ENCODE peak calls at places on chromosomes 11 and 22, in five cellular contexts. One of them, this sample, is unnamed.

GRCh38 chr22:28477556-28477955 is 202.1 kb downstream of the TTC28 start:
- DNase-seq in GM06990: no peak
- DNase-seq in uterus: no peak
- DNase-seq in lower leg skin: no peak
- DNase-seq in stomach: no peak
- DNase-seq in this sample: no peak

GRCh38 chr22:41479671-41480396 is 10.9 kb downstream of the ACO2 start:
- DNase-seq in GM06990: no peak
- DNase-seq in uterus: no peak
- DNase-seq in lower leg skin: no peak
- DNase-seq in stomach: no peak
- DNase-seq in this sample: no peak

GRCh38 chr11:119056397-119056999 is 507 bp downstream of the HYOU1 start:
- DNase-seq in GM06990: peak; percentile 62
- DNase-seq in uterus: no peak
- DNase-seq in lower leg skin: peak; percentile 90
- DNase-seq in stomach: peak; percentile 62
- DNase-seq in this sample: peak; percentile 74

GRCh38 chr11:25924586-25924985 is 407.3 kb upstream of the ANO3 start:
- DNase-seq in GM06990: no peak
- DNase-seq in uterus: no peak
- DNase-seq in lower leg skin: no peak
- DNase-seq in stomach: no peak
- DNase-seq in this sample: no peak

GRCh38 chr11:12531020-12531419 is 143.2 kb upstream of the TEAD1 start:
- DNase-seq in GM06990: no peak
- DNase-seq in uterus: no peak
- DNase-seq in lower leg skin: no peak
- DNase-seq in stomach: no peak
- DNase-seq in this sample: no peak

GRCh38 chr11:32643526-32643925 is 59.9 kb downstream of the EIF3M start:
- DNase-seq in GM06990: no peak
- DNase-seq in uterus: no peak
- DNase-seq in lower leg skin: no peak
- DNase-seq in stomach: no peak
- DNase-seq in this sample: no peak

GRCh38 chr11:86869966-86870570 is 69.7 kb downstream of the PRSS23 start:
- DNase-seq in GM06990: no peak
- DNase-seq in uterus: peak; percentile 64
- DNase-seq in lower leg skin: peak; percentile 89
- DNase-seq in stomach: peak; percentile 50
- DNase-seq in this sample: no peak

GRCh38 chr11:118885319-118885718 is 1.6 kb downstream of the CXCR5 start:
- DNase-seq in GM06990: no peak
- DNase-seq in uterus: no peak
- DNase-seq in lower leg skin: no peak
- DNase-seq in stomach: no peak
- DNase-seq in this sample: peak; percentile 38

GRCh38 chr11:56849250-56849649 is 100.8 kb upstream of the OR9G4 start:
- DNase-seq in GM06990: no peak
- DNase-seq in uterus: no peak
- DNase-seq in lower leg skin: no peak
- DNase-seq in stomach: no peak
- DNase-seq in this sample: no peak

GRCh38 chr22:50695421-50696250 is 23.0 kb downstream of the SHANK3 start:
- DNase-seq in GM06990: no peak
- DNase-seq in uterus: no peak
- DNase-seq in lower leg skin: peak; percentile 86
- DNase-seq in stomach: no peak
- DNase-seq in this sample: peak; percentile 36

GRCh38 chr11:96393753-96394348 is 4.0 kb downstream of the JRKL start:
- DNase-seq in GM06990: peak; percentile 21
- DNase-seq in uterus: no peak
- DNase-seq in lower leg skin: no peak
- DNase-seq in stomach: no peak
- DNase-seq in this sample: no peak

GRCh38 chr11:13216019-13217006 is 61.3 kb upstream of the BMAL1 start:
- DNase-seq in GM06990: no peak
- DNase-seq in uterus: no peak
- DNase-seq in lower leg skin: no peak
- DNase-seq in stomach: no peak
- DNase-seq in this sample: no peak

GRCh38 chr11:35486934-35487333 is 38.5 kb downstream of the PAMR1 start:
- DNase-seq in GM06990: no peak
- DNase-seq in uterus: no peak
- DNase-seq in lower leg skin: no peak
- DNase-seq in stomach: peak; percentile 63
- DNase-seq in this sample: no peak

GRCh38 chr22:42983470-42983869 is 31.5 kb downstream of the PACSIN2 start:
- DNase-seq in GM06990: no peak
- DNase-seq in uterus: no peak
- DNase-seq in lower leg skin: no peak
- DNase-seq in stomach: no peak
- DNase-seq in this sample: no peak

GRCh38 chr11:79417069-79417920 is 23.5 kb downstream of the TENM4 start:
- DNase-seq in GM06990: no peak
- DNase-seq in uterus: no peak
- DNase-seq in lower leg skin: no peak
- DNase-seq in stomach: no peak
- DNase-seq in this sample: no peak

GRCh38 chr11:75583710-75584658 is 21.9 kb downstream of the SERPINH1 start:
- DNase-seq in GM06990: no peak
- DNase-seq in uterus: peak; percentile 84
- DNase-seq in lower leg skin: peak; percentile 94
- DNase-seq in stomach: peak; percentile 39
- DNase-seq in this sample: peak; percentile 25

GRCh38 chr11:76206077-76206326 is 300 bp downstream of the WNT11 start:
- DNase-seq in GM06990: no peak
- DNase-seq in uterus: no peak
- DNase-seq in lower leg skin: no peak
- DNase-seq in stomach: no peak
- DNase-seq in this sample: no peak

GRCh38 chr22:24205438-24206189 is 24.3 kb downstream of the SUSD2 start:
- DNase-seq in GM06990: no peak
- DNase-seq in uterus: no peak
- DNase-seq in lower leg skin: no peak
- DNase-seq in stomach: no peak
- DNase-seq in this sample: no peak

GRCh38 chr11:124799384-124800225 is 601 bp downstream of the MSANTD2 start:
- DNase-seq in GM06990: peak; percentile 59
- DNase-seq in uterus: peak; percentile 24
- DNase-seq in lower leg skin: peak; percentile 87
- DNase-seq in stomach: peak; percentile 28
- DNase-seq in this sample: peak; percentile 57

GRCh38 chr22:26547426-26547825 is 35.2 kb upstream of the TFIP11 start:
- DNase-seq in GM06990: no peak
- DNase-seq in uterus: no peak
- DNase-seq in lower leg skin: no peak
- DNase-seq in stomach: no peak
- DNase-seq in this sample: no peak

GRCh38 chr22:24741769-24742168 is 32.8 kb downstream of the PIWIL3 start:
- DNase-seq in GM06990: no peak
- DNase-seq in uterus: no peak
- DNase-seq in lower leg skin: no peak
- DNase-seq in stomach: no peak
- DNase-seq in this sample: no peak

GRCh38 chr22:23521442-23522113 is 58.5 kb downstream of the IGLL1 start:
- DNase-seq in GM06990: peak; percentile 80
- DNase-seq in uterus: peak; percentile 83
- DNase-seq in lower leg skin: peak; percentile 96
- DNase-seq in stomach: peak; percentile 92
- DNase-seq in this sample: peak; percentile 85

GRCh38 chr11:60866911-60867870 is at the start of gene ZP1:
- DNase-seq in GM06990: no peak
- DNase-seq in uterus: no peak
- DNase-seq in lower leg skin: peak; percentile 77
- DNase-seq in stomach: peak; percentile 24
- DNase-seq in this sample: no peak

GRCh38 chr11:110110854-110111253 is 17.7 kb downstream of the ZC3H12C start:
- DNase-seq in GM06990: no peak
- DNase-seq in uterus: no peak
- DNase-seq in lower leg skin: no peak
- DNase-seq in stomach: no peak
- DNase-seq in this sample: no peak

DNA sequence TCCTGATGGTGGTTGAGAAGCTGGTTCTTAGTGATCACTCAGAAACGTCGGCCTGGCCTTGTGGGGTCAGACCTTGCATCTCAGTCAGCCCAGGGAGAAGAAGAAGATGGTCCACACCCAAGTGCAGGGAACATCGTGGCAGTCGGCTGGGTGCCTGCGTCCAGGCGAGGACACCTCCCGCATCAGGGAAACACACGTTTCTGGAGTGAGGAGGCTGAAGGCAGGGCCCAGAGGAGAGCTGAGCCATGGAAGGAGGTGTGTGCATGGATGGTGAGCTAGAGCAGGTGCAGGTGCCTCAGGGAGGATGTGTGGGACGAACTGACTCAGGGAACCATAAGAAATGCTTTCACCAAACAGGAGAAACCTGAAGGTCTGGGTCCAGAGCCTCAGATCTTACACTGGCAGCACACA is 758 bp downstream of the KRTAP5-2 start:
- DNase-seq in GM06990: no peak
- DNase-seq in uterus: no peak
- DNase-seq in lower leg skin: no peak
- DNase-seq in stomach: no peak
- DNase-seq in this sample: no peak
- H3K4me3 ChIP-seq in GM06990: no peak overlapping the region
- H3K4me3 ChIP-seq in uterus: no peak overlapping the region
- H3K4me3 ChIP-seq in lower leg skin: no peak overlapping the region
- H3K4me3 ChIP-seq in stomach: no peak overlapping the region
- H3K4me3 ChIP-seq in this sample: no peak overlapping the region

DNA sequence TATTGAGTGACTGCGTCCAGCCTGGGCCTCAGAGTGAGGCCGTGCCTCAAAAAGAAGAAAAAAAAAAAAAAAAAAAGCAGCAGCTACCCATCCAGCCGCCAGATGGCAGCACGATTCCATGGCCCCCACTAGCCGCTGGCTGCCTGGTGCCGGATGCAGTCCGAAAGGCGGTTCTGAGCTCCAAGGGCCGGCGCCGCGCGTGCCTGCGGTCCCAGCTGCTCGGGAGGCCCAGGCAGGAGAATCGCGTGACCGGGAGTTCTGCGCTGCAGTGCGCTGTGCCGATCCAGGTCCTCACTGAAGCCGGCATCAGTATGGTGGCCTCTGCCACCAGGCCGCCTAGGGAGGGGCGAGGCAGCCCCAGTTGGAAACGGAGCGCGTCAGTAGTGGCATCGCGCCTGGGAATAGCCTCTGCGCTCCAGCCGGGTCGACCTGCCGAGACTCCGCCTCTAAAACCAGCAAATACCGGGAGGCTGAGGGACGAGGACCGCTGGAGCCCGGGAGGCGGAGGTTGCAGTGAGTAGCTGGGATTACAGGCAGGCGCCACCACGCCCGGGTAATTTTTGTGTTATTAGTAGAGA is 19.3 kb downstream of the SCARF2 start:
- DNase-seq in GM06990: peak; percentile 68
- DNase-seq in uterus: peak; percentile 85
- DNase-seq in lower leg skin: peak; percentile 96
- DNase-seq in stomach: peak; percentile 84
- DNase-seq in this sample: peak; percentile 82
- H3K4me3 ChIP-seq in GM06990: peak overlapping the region; percentile 35
- H3K4me3 ChIP-seq in uterus: peak overlapping the region; percentile 5
- H3K4me3 ChIP-seq in lower leg skin: no peak overlapping the region
- H3K4me3 ChIP-seq in stomach: peak overlapping the region; percentile 38
- H3K4me3 ChIP-seq in this sample: peak overlapping the region; percentile 25

GRCh38 chr11:73342633-73343032 is 33.6 kb upstream of the RELT start:
- DNase-seq in GM06990: no peak
- DNase-seq in uterus: no peak
- DNase-seq in lower leg skin: no peak
- DNase-seq in stomach: no peak
- DNase-seq in this sample: no peak
- H3K4me3 ChIP-seq in GM06990: no peak overlapping the region
- H3K4me3 ChIP-seq in uterus: peak overlapping the region; percentile 13
- H3K4me3 ChIP-seq in lower leg skin: no peak overlapping the region
- H3K4me3 ChIP-seq in stomach: peak overlapping the region; percentile 48
- H3K4me3 ChIP-seq in this sample: no peak overlapping the region

DNA sequence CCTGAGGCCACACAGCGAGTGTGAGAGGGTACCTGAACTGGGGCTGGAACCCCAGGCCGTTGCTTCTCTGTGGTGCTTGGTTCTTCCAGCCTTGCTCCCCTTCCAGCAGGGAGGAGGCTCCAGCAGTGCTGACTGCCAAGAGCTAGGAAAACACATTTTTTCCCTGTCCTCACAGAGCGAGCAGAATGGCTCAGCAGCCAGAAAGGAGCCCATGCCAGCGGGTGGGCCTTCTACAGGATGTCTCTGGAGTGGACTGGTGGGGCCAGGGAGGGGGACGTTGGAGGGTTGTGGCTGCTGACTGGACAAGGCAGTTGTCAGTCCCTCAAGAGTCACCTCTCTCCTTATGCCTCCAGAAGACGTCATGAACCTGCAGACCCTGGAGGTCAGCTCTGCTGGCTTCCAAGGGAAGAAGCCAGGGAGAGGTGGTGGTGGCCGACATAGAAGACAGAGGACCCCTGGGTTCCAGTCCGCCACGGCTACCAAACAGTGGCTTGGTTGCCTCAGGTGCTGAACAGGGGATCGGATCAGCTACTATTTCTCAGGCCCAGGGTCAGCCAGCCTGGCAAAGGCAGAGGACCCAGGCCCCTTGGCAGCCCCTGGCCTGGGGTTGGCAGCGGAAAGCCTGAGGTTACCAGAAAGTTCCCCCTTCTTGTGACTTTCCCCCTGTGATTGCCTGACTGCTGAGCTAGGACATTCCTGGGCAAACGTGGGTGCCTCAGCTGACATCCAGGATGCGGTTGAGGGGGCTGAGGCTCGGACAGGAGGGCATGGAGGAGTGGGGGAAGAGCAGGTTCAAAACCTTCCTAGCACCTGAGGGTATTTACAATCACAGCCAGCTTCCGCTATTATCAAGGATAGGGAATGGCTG is 3.7 kb downstream of the MAFF start:
- DNase-seq in GM06990: no peak
- DNase-seq in uterus: peak; percentile 88
- DNase-seq in lower leg skin: peak; percentile 95
- DNase-seq in stomach: no peak
- DNase-seq in this sample: no peak
- H3K4me3 ChIP-seq in GM06990: no peak overlapping the region
- H3K4me3 ChIP-seq in uterus: peak overlapping the region; percentile 6
- H3K4me3 ChIP-seq in lower leg skin: no peak overlapping the region
- H3K4me3 ChIP-seq in stomach: peak overlapping the region; percentile 69
- H3K4me3 ChIP-seq in this sample: no peak overlapping the region

GRCh38 chr11:62556872-62557631 is 10.4 kb upstream of the AHNAK start:
- DNase-seq in GM06990: no peak
- DNase-seq in uterus: no peak
- DNase-seq in lower leg skin: peak; percentile 87
- DNase-seq in stomach: no peak
- DNase-seq in this sample: peak; percentile 82
- H3K4me3 ChIP-seq in GM06990: no peak overlapping the region
- H3K4me3 ChIP-seq in uterus: no peak overlapping the region
- H3K4me3 ChIP-seq in lower leg skin: no peak overlapping the region
- H3K4me3 ChIP-seq in stomach: peak overlapping the region; percentile 17
- H3K4me3 ChIP-seq in this sample: peak overlapping the region; percentile 29

GRCh38 chr11:5197538-5197937 is 2.9 kb downstream of the OR51V1 start:
- DNase-seq in GM06990: no peak
- DNase-seq in uterus: no peak
- DNase-seq in lower leg skin: no peak
- DNase-seq in stomach: no peak
- DNase-seq in this sample: no peak
- H3K4me3 ChIP-seq in GM06990: no peak overlapping the region
- H3K4me3 ChIP-seq in uterus: no peak overlapping the region
- H3K4me3 ChIP-seq in lower leg skin: no peak overlapping the region
- H3K4me3 ChIP-seq in stomach: no peak overlapping the region
- H3K4me3 ChIP-seq in this sample: no peak overlapping the region

This sample was measured in Peyer's patch.